ENCODE peak calls at places on chromosome 21, in five cellular contexts. N is cardiac fibroblast, Z is neuronal stem cell, Y is cardiac muscle cell, E is COR-L47. G is an unnamed sample.

GRCh38 chr21:43024737-43025136 is 50.4 kb downstream of the PKNOX1 start:
- DNase-seq in Y (no peak), N (peak), Z (no peak), E (no peak), G (no peak)

GRCh38 chr21:44890338-44890931 is 16.9 kb upstream of the PTTG1IP start:
- DNase-seq in E (no peak), N (no peak), Y (no peak), Z (no peak), G (peak)

GRCh38 chr21:14259669-14260458 is 43.9 kb downstream of the RBM11 start:
- DNase-seq in Z (peak), E (peak), Y (peak), N (peak), G (peak)

GRCh38 chr21:42617476-42617875 is 35.9 kb upstream of the PDE9A start:
- DNase-seq in N (no peak), Y (no peak), E (no peak), Z (no peak), G (no peak)

GRCh38 chr21:42614391-42614790 is 39.0 kb upstream of the PDE9A start:
- DNase-seq in Y (no peak), Z (no peak), E (no peak), N (no peak), G (no peak)

GRCh38 chr21:42513151-42513984 is at the start of gene SLC37A1:
- DNase-seq in N (no peak), E (no peak), Z (no peak), Y (no peak), G (no peak)

GRCh38 chr21:27694667-27695066 is 727.8 kb upstream of the ADAMTS5 start:
- DNase-seq in Z (no peak), E (no peak), N (no peak), Y (no peak), G (no peak)

GRCh38 chr21:16742116-16742515 is 770.7 kb upstream of the CXADR start:
- DNase-seq in E (no peak), Z (no peak), N (peak), Y (peak), G (no peak)

GRCh38 chr21:20486303-20486702 is 511.9 kb upstream of the NCAM2 start:
- DNase-seq in Y (no peak), N (no peak), E (no peak), Z (no peak), G (no peak)

GRCh38 chr21:26918318-26919065 is 48.4 kb downstream of the ADAMTS5 start:
- DNase-seq in Y (peak), Z (no peak), N (peak), E (no peak), G (no peak)

GRCh38 chr21:33512481-33512880 is 21.0 kb upstream of the DNAJC28 start:
- DNase-seq in E (no peak), Z (no peak), N (no peak), Y (no peak), G (no peak)

GRCh38 chr21:17526771-17527170 is 13.9 kb downstream of the CXADR start:
- DNase-seq in N (no peak), E (no peak), Z (no peak), Y (no peak), G (no peak)